ENCODE peak calls at places on chromosomes 13 and 19, in five cellular contexts. J, E, U, Q and V are unnamed samples.

GRCh38 chr13:43879323-43880181 is at the start of the genes CCDC122 and LACC1:
- DNase-seq in Q (peak; percentile 67), J (no peak), E (no peak), U (peak; percentile 79), V (peak; percentile 29)

GRCh38 chr19:3431760-3432397 is 48.4 kb downstream of the SMIM24 start:
- DNase-seq in Q (no peak), E (no peak), U (no peak), J (no peak), V (no peak)

GRCh38 chr13:68608147-68608546 is 1378.0 kb upstream of the PCDH9 start:
- DNase-seq in Q (peak; percentile 1), U (no peak), E (no peak), J (no peak), V (no peak)

GRCh38 chr19:48962849-48963165 is 2.3 kb upstream of the FTL start:
- DNase-seq in U (no peak), Q (no peak), E (no peak), J (no peak), V (no peak)

GRCh38 chr19:40663712-40664692 is 26.4 kb downstream of the NUMBL start:
- DNase-seq in E (no peak), U (no peak), Q (peak; percentile 44), J (no peak), V (no peak)

GRCh38 chr19:8208119-8208709 is 956 bp upstream of the CERS4 start:
- DNase-seq in J (no peak), E (no peak), U (no peak), Q (no peak), V (no peak)

GRCh38 chr13:19981685-19982238 is 23.2 kb downstream of the ZMYM2 start:
- DNase-seq in Q (no peak), U (no peak), E (no peak), J (no peak), V (no peak)

GRCh38 chr13:54758795-54759194 is 1730.2 kb downstream of the OLFM4 start:
- DNase-seq in Q (no peak), E (no peak), J (no peak), U (no peak), V (no peak)

GRCh38 chr13:76696370-76696769 is 189.8 kb downstream of the KCTD12 start:
- DNase-seq in Q (peak; percentile 6), U (no peak), E (no peak), J (no peak), V (no peak)

GRCh38 chr13:96844195-96844594 is 150.1 kb downstream of the OXGR1 start:
- DNase-seq in Q (no peak), J (no peak), U (no peak), E (no peak), V (no peak)

GRCh38 chr13:32790731-32791130 is 204.5 kb downstream of the PDS5B start:
- DNase-seq in Q (no peak), E (no peak), U (no peak), J (no peak), V (no peak)

GRCh38 chr13:24270639-24271131 is 38.7 kb upstream of the C1QTNF9 start:
- DNase-seq in U (no peak), J (no peak), E (no peak), Q (peak; percentile 59), V (no peak)

GRCh38 chr13:46896346-46897138 is at the start of gene HTR2A:
- DNase-seq in U (no peak), J (no peak), E (no peak), Q (no peak), V (no peak)

GRCh38 chr13:52879950-52880650 is 31.7 kb upstream of the PCDH8 start:
- DNase-seq in U (no peak), E (no peak), Q (no peak), J (no peak), V (no peak)

GRCh38 chr13:112729408-112729807 is 39.6 kb downstream of the ATP11A start:
- DNase-seq in U (no peak), Q (no peak), J (no peak), E (no peak), V (no peak)

GRCh38 chr13:44470623-44471562 is 97.3 kb downstream of the SERP2 start:
- DNase-seq in J (no peak), U (peak; percentile 14), E (no peak), Q (peak; percentile 11), V (no peak)

GRCh38 chr13:101576452-101576851 is 124.0 kb downstream of the ITGBL1 start:
- DNase-seq in U (no peak), J (no peak), Q (peak; percentile 54), E (no peak), V (no peak)

GRCh38 chr13:97231832-97232201 is 9.7 kb downstream of the MBNL2 start:
- DNase-seq in U (no peak), Q (peak; percentile 79), J (no peak), E (no peak), V (no peak)

GRCh38 chr19:18254546-18255500 is 19.4 kb downstream of the IQCN start:
- DNase-seq in E (no peak), J (no peak), U (no peak), Q (no peak), V (no peak)

GRCh38 chr19:18156841-18157464 is 4.0 kb downstream of the PIK3R2 start:
- DNase-seq in U (peak; percentile 96), Q (peak; percentile 70), J (no peak), E (peak; percentile 12), V (peak; percentile 5)

GRCh38 chr19:36013280-36014028 is 559 bp downstream of the ALKBH6 start:
- DNase-seq in Q (no peak), J (no peak), E (no peak), U (peak; percentile 46), V (no peak)

GRCh38 chr19:45159204-45159970 is 1.4 kb downstream of the NKPD1 start:
- DNase-seq in Q (no peak), U (no peak), E (no peak), J (no peak), V (no peak)

GRCh38 chr13:20146381-20146780 is 14.5 kb downstream of the GJA3 start:
- DNase-seq in E (no peak), Q (no peak), U (no peak), J (no peak), V (no peak)

GRCh38 chr13:31896427-31896826 is 135.1 kb upstream of the FRY start:
- DNase-seq in Q (peak; percentile 70), E (peak; percentile 54), U (no peak), J (peak; percentile 84), V (peak; percentile 80)

GRCh38 chr19:46624958-46625661 is at the start of gene PTGIR:
- DNase-seq in J (no peak), E (no peak), Q (peak; percentile 47), U (no peak), V (no peak)

GRCh38 chr13:96958286-96958891 is 35.9 kb downstream of the OXGR1 start:
- DNase-seq in J (no peak), U (peak; percentile 11), Q (peak; percentile 1), E (no peak), V (no peak)

GRCh38 chr13:51479199-51479523 is 26.3 kb upstream of the INTS6 start:
- DNase-seq in J (no peak), Q (peak; percentile 62), U (peak; percentile 59), E (no peak), V (no peak)

GRCh38 chr19:37691881-37692504 is 27.6 kb downstream of the ZNF607 start:
- DNase-seq in J (peak; percentile 33), Q (peak; percentile 81), E (no peak), U (peak; percentile 10), V (peak; percentile 28)

GRCh38 chr19:19134687-19135158 is 3.6 kb downstream of the TMEM161A start:
- DNase-seq in Q (no peak), U (no peak), E (no peak), J (no peak), V (no peak)

GRCh38 chr19:28864024-28864503 is 348.9 kb downstream of the UQCRFS1 start:
- DNase-seq in Q (no peak), E (no peak), U (no peak), J (no peak), V (no peak)